ENCODE peak calls at places on chromosomes 3 and 15, in five cellular contexts. B, E, D, S and T are unnamed samples.

GRCh38 chr15:41502787-41503668 is 9.4 kb downstream of the ITPKA start:
- DNase-seq in E (no peak), D (no peak), B (peak; percentile 30), S (no peak), T (no peak)

GRCh38 chr3:128588147-128588546 is 62.5 kb downstream of the RPN1 start:
- DNase-seq in D (no peak), S (no peak), E (no peak), B (no peak), T (no peak)

GRCh38 chr3:42216820-42217416 is 49.1 kb downstream of the CCK start:
- DNase-seq in D (no peak), B (no peak), E (no peak), S (no peak), T (peak; percentile 77)

GRCh38 chr3:8970971-8971589 is 7.8 kb upstream of the RAD18 start:
- DNase-seq in B (peak; percentile 70), E (no peak), S (peak; percentile 64), D (peak; percentile 64), T (peak; percentile 62)

GRCh38 chr3:66490984-66491383 is 9.8 kb downstream of the LRIG1 start:
- DNase-seq in D (no peak), E (no peak), S (no peak), B (no peak), T (peak; percentile 39)

GRCh38 chr3:72820405-72820804 is 27.8 kb downstream of the SHQ1 start:
- DNase-seq in D (no peak), B (no peak), E (no peak), S (no peak), T (no peak)

GRCh38 chr3:21297304-21297703 is 453.7 kb downstream of the ZNF385D start:
- DNase-seq in D (no peak), E (no peak), B (no peak), S (no peak), T (no peak)

GRCh38 chr15:78875107-78875914 is 2.6 kb downstream of the MORF4L1 start:
- DNase-seq in D (no peak), E (no peak), S (no peak), B (no peak), T (peak; percentile 19)

GRCh38 chr15:92095691-92096090 is 242.2 kb downstream of the SLCO3A1 start:
- DNase-seq in E (no peak), B (peak; percentile 37), S (peak; percentile 31), D (no peak), T (no peak)

GRCh38 chr3:10248984-10249748 is 907 bp downstream of the TATDN2 start:
- DNase-seq in B (peak; percentile 72), D (no peak), S (peak; percentile 66), E (no peak), T (peak; percentile 48)

GRCh38 chr3:169118666-169119370 is 544.7 kb downstream of the MECOM start:
- DNase-seq in B (no peak), D (no peak), S (no peak), E (no peak), T (no peak)

GRCh38 chr3:190053919-190054672 is 66.6 kb downstream of the P3H2 start:
- DNase-seq in E (no peak), B (no peak), S (no peak), D (no peak), T (no peak)

GRCh38 chr3:24628523-24629258 is 134.0 kb upstream of the THRB start:
- DNase-seq in B (no peak), D (no peak), E (no peak), S (no peak), T (no peak)

GRCh38 chr3:50519471-50520089 is 16.1 kb upstream of the CACNA2D2 start:
- DNase-seq in D (peak; percentile 78), S (peak; percentile 77), E (no peak), B (peak; percentile 82), T (peak; percentile 70)

GRCh38 chr3:44992555-44993470 is 16.8 kb downstream of the EXOSC7 start:
- DNase-seq in E (no peak), B (peak; percentile 35), S (peak; percentile 35), D (no peak), T (peak; percentile 13)

GRCh38 chr15:75347222-75348033 is 589 bp downstream of the NEIL1 start:
- DNase-seq in E (no peak), S (peak; percentile 77), D (peak; percentile 72), B (peak; percentile 80), T (peak; percentile 96)

GRCh38 chr3:45011756-45012441 is 14.2 kb upstream of the CLEC3B start:
- DNase-seq in B (peak; percentile 52), E (no peak), D (peak; percentile 56), S (peak; percentile 59), T (peak; percentile 53)

GRCh38 chr3:126304704-126305103 is 52.5 kb downstream of the KLF15 start:
- DNase-seq in B (no peak), S (no peak), E (no peak), D (no peak), T (no peak)

GRCh38 chr3:101643861-101644613 is 32.9 kb downstream of the ZBTB11 start:
- DNase-seq in E (no peak), B (no peak), D (no peak), S (no peak), T (no peak)

GRCh38 chr3:169022457-169022856 is 641.1 kb downstream of the MECOM start:
- DNase-seq in D (no peak), B (no peak), E (no peak), S (no peak), T (no peak)

GRCh38 chr3:173397161-173398110 is at the start of gene NLGN1:
- DNase-seq in E (peak; percentile 4), D (peak; percentile 56), B (peak; percentile 30), S (peak; percentile 14), T (no peak)

GRCh38 chr3:182979719-182980191 is 583 bp downstream of the DCUN1D1 start:
- DNase-seq in D (no peak), E (no peak), S (no peak), B (peak; percentile 42), T (peak; percentile 52)

GRCh38 chr3:72171946-72172345 is 387.0 kb upstream of the PROK2 start:
- DNase-seq in E (no peak), S (no peak), D (no peak), B (no peak), T (no peak)

GRCh38 chr3:11185564-11186317 is 31.4 kb downstream of the HRH1 start:
- DNase-seq in S (no peak), B (no peak), E (peak; percentile 74), D (peak; percentile 85), T (no peak)

GRCh38 chr3:111768571-111769100 is 90.4 kb upstream of the PHLDB2 start:
- DNase-seq in E (no peak), S (no peak), B (no peak), D (no peak), T (no peak)

GRCh38 chr15:40564591-40565332 is at the start of gene CCDC32:
- DNase-seq in B (peak; percentile 95), E (peak; percentile 94), D (peak; percentile 98), S (peak; percentile 98), T (peak; percentile 98)

GRCh38 chr3:101847328-101847727 is 2.0 kb upstream of the NFKBIZ start:
- DNase-seq in S (no peak), D (no peak), B (no peak), E (no peak), T (no peak)

GRCh38 chr3:59016930-59017616 is 32.8 kb downstream of the CFAP20DC start:
- DNase-seq in B (no peak), E (no peak), D (no peak), S (no peak), T (no peak)

GRCh38 chr15:95826831-95827230 is 503.7 kb upstream of the NR2F2 start:
- DNase-seq in B (no peak), D (no peak), S (no peak), E (no peak), T (no peak)
- TF ChIP-seq CTCF in B (no peak), D (no peak), S (no peak), E (no peak), T (peak; percentile 14)

DNA sequence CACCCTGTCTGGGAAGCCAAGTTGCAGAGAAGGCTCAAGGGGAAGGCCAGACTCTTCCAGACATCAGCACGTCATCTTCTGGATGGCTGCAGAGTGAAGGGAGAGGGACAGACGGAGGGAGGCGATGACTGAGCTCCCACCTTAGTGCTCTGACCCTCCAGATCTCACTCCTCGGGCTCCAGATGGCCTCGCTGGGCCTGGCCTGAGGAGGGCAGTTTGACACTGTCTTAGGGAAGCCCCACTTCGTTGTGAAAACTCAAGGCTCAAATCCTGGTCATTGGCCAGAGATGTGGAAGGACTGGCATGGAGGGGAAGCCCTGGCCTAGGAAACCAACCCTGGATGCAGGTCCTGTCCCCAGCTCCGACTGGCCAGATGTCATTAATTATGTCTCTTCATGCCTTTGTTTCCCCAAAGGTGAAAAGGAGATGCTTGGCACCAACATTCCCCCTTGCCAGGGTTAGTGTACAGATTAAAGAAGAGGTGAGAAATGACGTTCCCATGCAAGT is 70.4 kb downstream of the ADCY5 start:
- DNase-seq in B (no peak), D (no peak), E (no peak), S (no peak), T (no peak)
- TF ChIP-seq CTCF in B (no peak), D (no peak), E (no peak), S (no peak), T (no peak)

GRCh38 chr15:100920516-100921135 is 1.5 kb downstream of the LRRK1 start:
- DNase-seq in D (no peak), S (no peak), E (no peak), B (peak; percentile 52), T (peak; percentile 67)

GRCh38 chr15:100914876-100915275 is 4.3 kb upstream of the LRRK1 start:
- DNase-seq in D (peak; percentile 52), B (no peak), S (no peak), E (no peak), T (no peak)

GRCh38 chr15:100919481-100920405 is 586 bp downstream of the LRRK1 start:
- DNase-seq in D (no peak), B (peak; percentile 69), E (no peak), S (no peak), T (peak; percentile 48)

GRCh38 chr15:100918690-100919480 is at the start of gene LRRK1:
- DNase-seq in D (no peak), S (peak; percentile 65), B (peak; percentile 82), E (no peak), T (peak; percentile 70)

DNA sequence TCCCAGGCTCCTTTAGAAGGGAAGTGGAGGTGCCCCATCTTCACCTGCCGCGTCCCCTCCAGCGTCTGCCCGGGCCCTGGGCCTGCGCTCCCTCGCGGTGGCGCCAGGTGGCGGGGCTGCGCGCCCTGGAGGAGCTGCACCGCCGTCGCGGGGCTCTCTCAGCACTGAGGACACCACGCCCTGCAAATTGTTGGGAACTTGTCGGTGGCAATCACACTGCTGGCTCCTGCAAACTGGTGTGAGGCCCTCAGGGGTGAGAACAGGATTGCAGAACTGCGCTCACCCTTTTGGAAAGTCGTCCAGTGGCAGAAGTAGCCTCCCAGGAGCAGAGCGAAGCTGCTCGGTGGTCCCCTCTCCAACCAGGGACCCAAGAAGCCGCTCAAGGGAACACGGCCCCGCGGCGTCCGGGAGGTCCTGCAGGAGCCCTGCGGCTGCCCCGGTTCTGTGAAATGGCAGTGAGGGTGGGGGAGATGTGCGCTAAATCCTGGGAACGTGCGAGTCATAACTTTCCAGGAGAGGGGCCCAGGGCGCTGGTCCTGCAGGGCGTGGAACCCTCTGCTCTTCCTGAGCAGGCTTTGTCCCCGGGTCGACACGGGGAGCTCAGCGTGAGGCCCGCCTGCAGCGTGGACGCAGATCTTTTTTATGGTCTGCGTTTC is 995 bp upstream of the LRRK1 start:
- DNase-seq in D (peak; percentile 85), E (peak; percentile 32), B (peak; percentile 94), S (peak; percentile 90), T (peak; percentile 92)
- TF ChIP-seq CTCF in D (peak; percentile 77), E (peak; percentile 97), B (peak; percentile 98), S (peak; percentile 99), T (peak; percentile 92)

GRCh38 chr15:80087104-80087503 is 27.6 kb downstream of the ZFAND6 start:
- DNase-seq in D (no peak), E (no peak), B (no peak), S (no peak), T (no peak)
- TF ChIP-seq CTCF in D (no peak), E (no peak), B (no peak), S (no peak), T (no peak)

GRCh38 chr3:118488751-118489150 is 545.9 kb downstream of the IGSF11 start:
- DNase-seq in S (no peak), E (no peak), D (no peak), B (no peak), T (no peak)
- TF ChIP-seq CTCF in S (no peak), E (no peak), D (no peak), B (no peak), T (no peak)